ENCODE peak calls at places on chromosome 22, in seven cellular contexts. F is stimulated activated CD8-positive, alpha-beta memory T cell treated with anti-CD3 and anti-CD28 coated beads, Interleukin-15, amount 100 ng/mL, for 1 hour; T is stromal cell of bone marrow; E is right lobe of liver; Z is GM23338; P is COR-L47; J is esophagus squamous epithelium. S is an unnamed sample.

GRCh38 chr22:49092751-49093150 is 734.9 kb downstream of the BRD1 start:
- DNase-seq in J (no peak), F (no peak), P (no peak), T (no peak), E (no peak), Z (no peak), S (no peak)

GRCh38 chr22:42788021-42788420 is 67.4 kb upstream of the A4GALT start:
- DNase-seq in E (no peak), P (no peak), J (no peak), T (no peak), F (no peak), Z (no peak), S (no peak)

GRCh38 chr22:24400726-24401596 is 26.4 kb upstream of the ADORA2A start:
- DNase-seq in E (no peak), T (no peak), J (no peak), Z (no peak), F (no peak), P (no peak), S (no peak)

GRCh38 chr22:40345271-40345670 is 1.0 kb upstream of the ADSL start:
- DNase-seq in F (no peak), T (no peak), J (no peak), Z (no peak), P (no peak), E (no peak), S (no peak)

GRCh38 chr22:35386670-35387288 is 5.9 kb downstream of the HMOX1 start:
- DNase-seq in E (no peak), P (no peak), T (no peak), J (no peak), Z (no peak), F (no peak), S (no peak)

GRCh38 chr22:28442951-28443876 is 236.4 kb downstream of the TTC28 start:
- DNase-seq in F (no peak), T (peak; percentile 64), Z (peak; percentile 86), E (peak; percentile 78), P (no peak), J (no peak), S (no peak)

GRCh38 chr22:29641781-29642355 is 38.4 kb downstream of the NF2 start:
- DNase-seq in P (no peak), Z (no peak), F (no peak), J (no peak), T (no peak), E (no peak), S (no peak)

GRCh38 chr22:24554316-24555159 is at the start of gene GUCD1:
- DNase-seq in Z (peak; percentile 39), J (no peak), T (no peak), F (no peak), E (peak; percentile 71), P (no peak), S (no peak)

GRCh38 chr22:32069579-32070372 is 26.7 kb downstream of the SLC5A1 start:
- DNase-seq in E (no peak), F (no peak), P (no peak), J (no peak), T (no peak), Z (no peak), S (no peak)

GRCh38 chr22:26669060-26669481 is 11.7 kb downstream of the MIAT start:
- DNase-seq in F (no peak), E (no peak), Z (peak; percentile 83), P (no peak), J (no peak), T (no peak), S (no peak)

GRCh38 chr22:44807915-44808690 is 55.7 kb downstream of the ARHGAP8 start:
- DNase-seq in Z (peak; percentile 78), E (no peak), P (no peak), T (no peak), J (no peak), F (no peak), S (no peak)

GRCh38 chr22:50009251-50009650 is 3.3 kb downstream of the IL17REL start:
- DNase-seq in J (no peak), E (no peak), F (no peak), Z (no peak), P (no peak), T (no peak), S (no peak)

GRCh38 chr22:38569972-38570840 is at the start of gene DMC1:
- DNase-seq in P (peak; percentile 84), T (peak; percentile 61), F (peak; percentile 97), E (peak; percentile 92), Z (peak; percentile 99), J (peak; percentile 55), S (peak; percentile 78)

GRCh38 chr22:21697866-21698265 is 32.1 kb downstream of the PPIL2 start:
- DNase-seq in T (no peak), J (no peak), E (no peak), F (no peak), Z (no peak), P (no peak), S (no peak)

S was measured in omental fat pad.